ENCODE peak calls at places on chromosomes 11 and 22, in nine cellular contexts. K is HCT116, U is AG04449, R is AG04450, D is lower lobe of right lung, H is Peyer's patch, N is WTC11, Z is AG09319, F is A549. E is an unnamed sample.

GRCh38 chr11:116736763-116737162 is 36.0 kb downstream of the BUD13 start:
- DNase-seq in F (peak; percentile 48), D (no peak), H (no peak), U (no peak), N (no peak), K (peak; percentile 15), R (no peak), Z (no peak), E (no peak)

GRCh38 chr11:695332-695605 is 247 bp upstream of the DEAF1 start:
- DNase-seq in R (no peak), U (no peak), N (no peak), D (no peak), H (no peak), Z (no peak), K (no peak), F (no peak), E (no peak)

GRCh38 chr22:49670610-49671330 is 156.9 kb downstream of the BRD1 start:
- DNase-seq in N (peak; percentile 56), D (peak; percentile 55), U (no peak), R (no peak), H (peak; percentile 51), K (no peak), F (no peak), Z (no peak), E (peak; percentile 26)

GRCh38 chr11:102812188-102812587 is 14.2 kb upstream of the MMP1 start:
- DNase-seq in Z (no peak), U (no peak), D (no peak), H (no peak), N (no peak), F (no peak), R (no peak), K (no peak), E (no peak)

GRCh38 chr22:33000342-33001280 is 57.6 kb downstream of the SYN3 start:
- DNase-seq in N (peak; percentile 89), F (peak; percentile 14), U (no peak), Z (peak; percentile 10), H (peak; percentile 58), K (no peak), R (no peak), D (peak; percentile 62), E (peak; percentile 81)

GRCh38 chr22:36855478-36855877 is 5.3 kb upstream of the NCF4 start:
- DNase-seq in U (no peak), H (no peak), D (no peak), Z (no peak), K (no peak), R (no peak), N (no peak), F (no peak), E (no peak)

GRCh38 chr11:84721561-84721961 is 905.6 kb downstream of the DLG2 start:
- DNase-seq in U (no peak), R (no peak), F (no peak), K (no peak), N (no peak), H (no peak), D (no peak), Z (no peak), E (no peak)

GRCh38 chr11:89436071-89436470 is 55.1 kb downstream of the NOX4 start:
- DNase-seq in D (no peak), R (peak; percentile 7), K (no peak), F (no peak), H (no peak), U (peak; percentile 47), N (no peak), Z (no peak), E (no peak)

GRCh38 chr11:81700061-81700460 is 1033.6 kb downstream of the FAM181B start:
- DNase-seq in N (no peak), D (no peak), Z (no peak), H (no peak), R (no peak), K (no peak), U (no peak), F (no peak), E (no peak)

GRCh38 chr11:105208038-105208437 is 68.5 kb upstream of the CARD18 start:
- DNase-seq in H (no peak), R (no peak), D (no peak), F (no peak), N (no peak), K (no peak), Z (no peak), U (no peak), E (no peak)

GRCh38 chr22:50445071-50445879 is 29.6 kb downstream of the SBF1 start:
- DNase-seq in F (no peak), U (no peak), Z (no peak), H (no peak), R (no peak), N (no peak), K (no peak), D (peak; percentile 73), E (no peak)

GRCh38 chr11:111429066-111429506 is 50.0 kb upstream of the POU2AF1 start:
- DNase-seq in U (no peak), K (peak; percentile 39), R (no peak), Z (peak; percentile 36), N (peak; percentile 75), F (peak; percentile 63), H (peak; percentile 88), D (no peak), E (no peak)

GRCh38 chr11:100562102-100562501 is 125.0 kb upstream of the ARHGAP42 start:
- DNase-seq in U (no peak), F (no peak), R (peak; percentile 66), K (no peak), Z (peak; percentile 43), H (no peak), D (no peak), N (no peak), E (no peak)

GRCh38 chr11:120128392-120129172 is 9.3 kb downstream of the TRIM29 start:
- DNase-seq in Z (no peak), R (no peak), F (peak; percentile 60), U (peak; percentile 19), H (peak; percentile 89), N (no peak), K (no peak), D (peak; percentile 60), E (no peak)

DNA sequence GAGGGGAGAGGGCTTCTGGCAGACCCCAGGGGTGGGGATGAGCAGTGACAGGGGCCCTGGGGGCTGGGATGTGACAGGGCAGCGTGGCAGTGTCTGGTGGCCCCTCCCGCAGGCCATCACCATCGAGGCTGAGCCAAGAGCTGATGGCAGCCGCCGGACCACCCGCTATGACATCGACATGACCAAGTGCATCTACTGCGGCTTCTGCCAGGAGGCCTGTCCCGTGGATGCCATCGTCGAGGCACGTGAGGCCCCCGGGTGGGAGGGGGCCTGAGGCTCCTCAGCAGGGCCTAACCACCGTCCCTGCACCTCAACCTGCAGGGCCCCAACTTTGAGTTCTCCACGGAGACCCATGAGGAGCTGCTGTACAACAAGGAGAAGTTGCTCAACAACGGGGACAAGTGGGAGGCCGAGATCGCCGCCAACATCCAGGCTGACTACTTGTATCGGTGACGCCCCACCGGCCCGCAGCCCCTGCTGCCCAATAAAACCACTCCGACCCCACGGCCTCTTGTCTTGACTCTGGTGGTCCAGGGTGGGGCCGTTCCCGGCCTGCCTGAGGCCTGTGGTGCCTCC is 2.6 kb upstream of the TCIRG1 start:
- DNase-seq in N (no peak), F (no peak), R (no peak), U (no peak), Z (no peak), H (no peak), K (no peak), D (peak; percentile 86), E (no peak)
- TF ChIP-seq CTCF in N (no peak), F (no peak), R (no peak), U (no peak), Z (no peak), H (no peak), K (no peak), D (no peak), E (no peak)

DNA sequence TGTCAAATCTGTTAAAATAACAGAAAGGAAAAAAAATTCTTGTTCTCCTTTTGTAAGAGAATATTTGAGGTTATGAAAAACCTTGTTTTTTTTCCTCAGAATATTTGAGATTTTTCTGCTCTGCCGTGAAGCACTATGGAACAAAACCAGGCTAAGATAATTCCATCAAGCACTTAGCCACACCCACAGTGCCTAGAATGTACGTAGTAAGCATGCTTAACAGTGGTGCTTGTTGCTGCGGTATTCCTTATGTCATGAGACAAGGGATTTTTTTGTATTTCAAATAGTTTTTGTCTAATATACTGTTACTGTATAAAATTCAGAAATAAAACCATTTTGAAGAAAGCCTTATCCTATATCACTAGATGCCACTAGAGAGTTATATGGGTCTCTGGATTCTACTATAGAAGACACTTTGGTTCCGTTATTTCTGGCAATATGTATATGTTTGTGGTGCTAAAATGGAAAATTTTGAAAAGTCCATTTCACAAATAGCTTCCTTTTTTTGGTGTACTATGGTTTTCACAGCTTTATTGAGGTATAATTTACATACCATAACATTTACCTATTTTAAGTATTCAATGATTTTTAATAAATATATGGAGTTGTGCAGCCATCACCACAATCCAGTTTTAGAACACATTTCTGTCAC is 23.7 kb downstream of the PDHX start:
- DNase-seq in F (no peak), K (no peak), R (no peak), U (no peak), Z (no peak), H (no peak), N (no peak), D (no peak), E (no peak)
- TF ChIP-seq CTCF in F (peak; percentile 20), K (peak; percentile 17), R (peak; percentile 17), U (no peak), Z (no peak), H (no peak), N (no peak), D (no peak), E (no peak)

DNA sequence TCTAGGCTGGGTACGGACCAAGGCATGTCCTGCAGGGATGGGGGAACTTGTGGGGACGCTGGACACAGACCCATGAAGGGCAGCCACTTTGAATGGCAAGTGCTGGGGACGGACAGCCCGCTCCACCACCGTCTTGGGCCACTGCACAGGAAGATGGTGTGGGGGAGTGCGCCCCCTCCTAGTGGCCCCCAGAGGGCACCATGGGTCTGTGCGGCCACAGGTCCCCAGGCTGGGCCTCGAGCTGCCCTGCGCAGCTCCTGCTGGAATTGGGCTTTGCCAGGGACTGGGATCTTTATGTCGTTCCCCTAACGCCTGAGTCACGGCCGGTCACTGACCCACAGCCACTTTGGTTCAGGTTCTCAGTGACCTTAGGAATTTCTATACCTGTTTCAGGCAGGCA is 44.4 kb downstream of the NAT10 start:
- DNase-seq in H (no peak), K (no peak), Z (no peak), N (peak; percentile 44), D (peak; percentile 32), F (peak; percentile 33), R (no peak), U (no peak), E (peak; percentile 22)
- TF ChIP-seq CTCF in H (no peak), K (peak; percentile 52), Z (peak; percentile 44), N (no peak), D (no peak), F (peak; percentile 34), R (peak; percentile 47), U (peak; percentile 69), E (peak; percentile 53)

DNA sequence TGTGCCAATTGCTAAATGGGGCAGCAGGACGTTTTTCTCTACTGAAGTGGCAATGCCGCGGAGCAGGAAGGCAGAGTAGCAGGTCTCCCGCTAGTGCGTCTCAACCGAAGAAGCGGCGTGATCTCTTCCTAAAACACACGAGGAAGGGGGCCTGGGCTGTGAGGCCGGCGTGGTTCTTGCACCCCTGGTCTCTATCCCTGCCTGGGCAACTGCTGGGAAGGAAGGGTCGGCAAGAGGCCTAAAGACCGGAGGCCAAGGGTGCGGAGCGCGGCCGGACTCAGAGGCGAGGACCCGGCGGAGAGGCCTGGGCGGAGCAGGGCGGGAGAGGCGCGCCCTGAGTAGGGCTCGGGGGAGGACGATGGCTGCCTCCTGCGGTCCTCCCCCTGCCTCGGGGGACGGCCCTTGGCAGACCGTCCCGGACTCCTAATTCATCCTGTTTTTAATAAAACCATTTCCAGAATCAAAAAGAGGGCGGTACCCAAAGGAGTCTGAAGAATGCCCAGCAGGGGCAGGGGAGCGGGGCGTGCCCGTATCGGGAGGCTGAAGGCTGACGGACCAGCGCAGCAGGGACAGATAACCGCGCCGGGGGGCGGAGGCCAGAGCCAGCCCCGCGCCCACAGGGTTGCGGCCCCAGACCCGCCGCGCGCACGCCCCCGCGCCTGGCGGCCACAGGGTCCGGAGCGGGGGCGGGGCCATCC is 559 bp upstream of the APLP2 start:
- DNase-seq in R (peak; percentile 55), F (peak; percentile 61), U (no peak), K (peak; percentile 35), H (peak; percentile 73), Z (peak; percentile 84), N (peak; percentile 46), D (no peak), E (no peak)
- TF ChIP-seq CTCF in R (no peak), F (no peak), U (peak; percentile 15), K (no peak), H (no peak), Z (no peak), N (no peak), D (peak; percentile 5), E (peak; percentile 23)

E was measured in neural crest cell.